ENCODE peak calls at places on chromosomes 12 and 14, in four cellular contexts. S is HepG2, G is stomach, Z is transverse colon. K is an unnamed sample.
A peak's percentile ranks its signal among the peaks of the same experiment; 100 is the strongest.

GRCh38 chr12:62717636-62718035 is 217.3 kb downstream of the PPM1H start:
- DNase-seq in S (no peak), G (no peak), Z (no peak), K (no peak)

GRCh38 chr12:65532744-65533143 is 254.3 kb downstream of the MSRB3 start:
- DNase-seq in S (peak; percentile 13), G (no peak), Z (no peak), K (no peak)

GRCh38 chr14:68787235-68787727 is 5.6 kb downstream of the ZFP36L1 start:
- DNase-seq in S (no peak), G (peak; percentile 44), Z (peak; percentile 50), K (peak; percentile 85)

GRCh38 chr14:69460093-69460701 is 24.3 kb upstream of the PLEKHD1 start:
- DNase-seq in S (peak; percentile 73), G (peak; percentile 65), Z (peak; percentile 71), K (peak; percentile 77)

GRCh38 chr12:125824276-125824675 is 759.0 kb downstream of the AACS start:
- DNase-seq in S (no peak), G (no peak), Z (no peak), K (no peak)

GRCh38 chr14:72024043-72024407 is 91.8 kb downstream of the RGS6 start:
- DNase-seq in S (peak; percentile 24), G (peak; percentile 27), Z (peak; percentile 8), K (no peak)

GRCh38 chr12:114213055-114213561 is 192.8 kb downstream of the TBX5 start:
- DNase-seq in S (no peak), G (no peak), Z (no peak), K (no peak)

GRCh38 chr12:145369-145960 is 68.5 kb downstream of the SLC6A12 start:
- DNase-seq in S (peak; percentile 61), G (no peak), Z (no peak), K (no peak)

GRCh38 chr14:61026523-61026922 is 45.5 kb downstream of the SLC38A6 start:
- DNase-seq in S (no peak), G (no peak), Z (no peak), K (no peak)

GRCh38 chr12:11059784-11060183 is 2.3 kb downstream of the TAS2R46 start:
- DNase-seq in S (no peak), G (no peak), Z (no peak), K (no peak)

GRCh38 chr12:17802657-17803641 is 287.0 kb downstream of the RERGL start:
- DNase-seq in S (no peak), G (no peak), Z (no peak), K (no peak)

GRCh38 chr12:51548241-51548640 is 42.8 kb upstream of the SCN8A start:
- DNase-seq in S (no peak), G (no peak), Z (no peak), K (no peak)

GRCh38 chr12:124577986-124578385 is 10.6 kb upstream of the NCOR2 start:
- DNase-seq in S (no peak), G (no peak), Z (no peak), K (no peak)

GRCh38 chr14:32436993-32437392 is 107.9 kb downstream of the AKAP6 start:
- DNase-seq in S (no peak), G (no peak), Z (no peak), K (no peak)

GRCh38 chr12:111451232-111451631 is 45.5 kb downstream of the SH2B3 start:
- DNase-seq in S (no peak), G (no peak), Z (no peak), K (no peak)

GRCh38 chr14:59342108-59342507 is 123.1 kb downstream of the GPR135 start:
- DNase-seq in S (no peak), G (no peak), Z (no peak), K (no peak)

GRCh38 chr12:10140001-10140400 is 10.0 kb upstream of the CLEC7A start:
- DNase-seq in S (peak; percentile 35), G (no peak), Z (no peak), K (no peak)

GRCh38 chr14:54133896-54134295 is 177.3 kb upstream of the BMP4 start:
- DNase-seq in S (peak; percentile 96), G (no peak), Z (no peak), K (no peak)

GRCh38 chr12:111056618-111057521 is 136.5 kb upstream of the MYL2 start:
- DNase-seq in S (no peak), G (no peak), Z (peak; percentile 22), K (peak; percentile 37)

GRCh38 chr14:75993567-75994041 is 8.0 kb downstream of the IFT43 start:
- DNase-seq in S (no peak), G (no peak), Z (no peak), K (no peak)

GRCh38 chr12:87266305-87266704 is 762.9 kb downstream of the C12orf50 start:
- DNase-seq in S (peak; percentile 1), G (no peak), Z (no peak), K (no peak)

GRCh38 chr14:61540931-61541330 is 154.4 kb upstream of the HIF1A start:
- DNase-seq in S (no peak), G (no peak), Z (no peak), K (no peak)

GRCh38 chr14:86003998-86004397 is 474.1 kb downstream of the FLRT2 start:
- DNase-seq in S (peak; percentile 44), G (no peak), Z (no peak), K (no peak)

GRCh38 chr12:1914116-1914911 is 4.1 kb downstream of the CACNA2D4 start:
- DNase-seq in S (no peak), G (peak; percentile 20), Z (no peak), K (peak; percentile 50)

GRCh38 chr12:25326326-25326725 is 75.6 kb upstream of the KRAS start:
- DNase-seq in S (no peak), G (no peak), Z (no peak), K (no peak)

GRCh38 chr14:76257111-76257803 is 105.5 kb downstream of the GPATCH2L start:
- DNase-seq in S (no peak), G (no peak), Z (no peak), K (no peak)

GRCh38 chr12:102549691-102550090 is 69.3 kb upstream of the IGF1 start:
- DNase-seq in S (no peak), G (no peak), Z (no peak), K (no peak)

GRCh38 chr12:55729592-55730446 is 1.0 kb upstream of the CD63 start:
- DNase-seq in S (peak; percentile 73), G (peak; percentile 84), Z (peak; percentile 92), K (peak; percentile 97)

GRCh38 chr14:89720076-89720687 is 234.3 kb downstream of the EFCAB11 start:
- DNase-seq in S (no peak), G (no peak), Z (no peak), K (no peak)

GRCh38 chr14:85313801-85314207 is 216.1 kb upstream of the FLRT2 start:
- DNase-seq in S (no peak), G (no peak), Z (no peak), K (no peak)

GRCh38 chr12:28189774-28190320 is 409 bp upstream of the CCDC91 start:
- DNase-seq in S (no peak), G (no peak), Z (no peak), K (no peak)

GRCh38 chr12:28191018-28191595 is 851 bp downstream of the CCDC91 start:
- DNase-seq in S (no peak), G (no peak), Z (peak; percentile 8), K (no peak)

GRCh38 chr12:28190321-28191017 is at the start of gene CCDC91:
- DNase-seq in S (peak; percentile 61), G (peak; percentile 88), Z (peak; percentile 90), K (peak; percentile 94)

GRCh38 chr12:28191690-28192089 is 1.4 kb downstream of the CCDC91 start:
- DNase-seq in S (no peak), G (no peak), Z (peak; percentile 8), K (no peak)

DNA sequence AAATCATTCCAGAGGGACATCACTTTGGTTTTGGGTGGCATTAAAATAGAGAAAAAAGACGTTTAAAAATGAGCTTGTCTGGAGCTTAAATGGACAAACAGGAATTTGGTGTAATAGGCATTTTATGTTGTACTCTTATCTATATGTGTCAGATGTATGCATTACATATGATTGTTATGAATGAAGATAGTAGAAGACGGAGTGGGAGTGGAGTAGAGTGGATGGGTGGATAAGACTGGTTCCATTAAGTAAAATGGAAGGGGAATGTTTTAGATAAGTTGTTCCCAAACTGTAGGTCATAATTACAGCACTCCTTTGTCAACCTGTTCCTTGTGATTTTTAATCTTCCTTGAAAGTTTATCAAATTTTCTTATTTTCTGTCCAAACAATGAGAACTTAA is 1.9 kb downstream of the CCDC91 start:
- DNase-seq in S (no peak), G (no peak), Z (no peak), K (no peak)
- TF ChIP-seq EP300 in S (no peak), G (no peak), Z (no peak), K (no peak)

GRCh38 chr12:14482361-14482760 is 85.3 kb downstream of the PLBD1 start:
- DNase-seq in S (no peak), G (no peak), Z (no peak), K (no peak)
- H3K36me3 ChIP-seq in S (peaks cover 1% of the 10 kb centered on the region), G (peaks cover 96% of the 10 kb centered on the region), Z (peaks cover 57% of the 10 kb centered on the region), K (peaks cover 67% of the 10 kb centered on the region)

GRCh38 chr14:35878272-35879140 is 52.4 kb downstream of the BRMS1L start:
- DNase-seq in S (no peak), G (peak; percentile 34), Z (peak; percentile 37), K (no peak)

GRCh38 chr14:35879141-35879648 is 53.1 kb downstream of the BRMS1L start:
- DNase-seq in S (no peak), G (no peak), Z (no peak), K (no peak)

GRCh38 chr14:35883677-35884293 is 57.6 kb downstream of the BRMS1L start:
- DNase-seq in S (peak; percentile 50), G (peak; percentile 54), Z (peak; percentile 29), K (no peak)

GRCh38 chr14:35879654-35880249 is 53.6 kb downstream of the BRMS1L start:
- DNase-seq in S (peak; percentile 42), G (no peak), Z (no peak), K (no peak)

GRCh38 chr14:35881280-35881679 is 55.1 kb downstream of the BRMS1L start:
- DNase-seq in S (no peak), G (no peak), Z (no peak), K (no peak)
- TF ChIP-seq POLR2AphosphoS5 in S (no peak), G (no peak), Z (no peak), K (no peak)

GRCh38 chr12:91781114-91781513 is 364.5 kb downstream of the BTG1 start:
- DNase-seq in S (no peak), G (no peak), Z (no peak), K (no peak)

GRCh38 chr12:91777268-91777997 is 368.2 kb downstream of the BTG1 start:
- DNase-seq in S (peak; percentile 0), G (no peak), Z (no peak), K (no peak)

GRCh38 chr12:91774471-91774921 is 371.1 kb downstream of the BTG1 start:
- DNase-seq in S (no peak), G (no peak), Z (no peak), K (no peak)

GRCh38 chr12:91778091-91778819 is 367.4 kb downstream of the BTG1 start:
- DNase-seq in S (no peak), G (no peak), Z (no peak), K (no peak)

GRCh38 chr12:91778938-91779400 is 366.7 kb downstream of the BTG1 start:
- DNase-seq in S (peak; percentile 29), G (peak; percentile 26), Z (peak; percentile 35), K (peak; percentile 70)
- TF ChIP-seq EP300 in S (no peak), G (no peak), Z (no peak), K (no peak)

GRCh38 chr12:120702629-120703028 is 7.6 kb upstream of the UNC119B start:
- DNase-seq in S (peak; percentile 45), G (peak; percentile 70), Z (no peak), K (no peak)

GRCh38 chr12:120698677-120699076 is 11.6 kb upstream of the UNC119B start:
- DNase-seq in S (no peak), G (no peak), Z (no peak), K (no peak)

GRCh38 chr12:120703311-120703942 is 6.8 kb upstream of the UNC119B start:
- DNase-seq in S (no peak), G (no peak), Z (no peak), K (no peak)

GRCh38 chr12:120699553-120699952 is 10.7 kb upstream of the UNC119B start:
- DNase-seq in S (no peak), G (no peak), Z (no peak), K (no peak)

GRCh38 chr12:120700863-120701262 is 9.4 kb upstream of the UNC119B start:
- DNase-seq in S (no peak), G (peak; percentile 76), Z (no peak), K (no peak)
- H3K36me3 ChIP-seq in S (peaks cover 38% of the 10 kb centered on the region), G (peaks cover 76% of the 10 kb centered on the region), Z (peaks cover 51% of the 10 kb centered on the region), K (peaks cover 78% of the 10 kb centered on the region)

K was measured in sigmoid colon.